ENCODE peak calls at places on chromosomes 16 and 17, in four cellular contexts. P, O, D and J are unnamed samples. For H3K4me1, the result is how much of the 10 kb centered on the place peaks cover.

GRCh38 chr16:65489531-65490023 is 367.7 kb upstream of the CDH11 start:
- DNase-seq in P (no peak), O (peak), D (no peak), J (peak)

GRCh38 chr16:65572156-65572555 is 450.3 kb upstream of the CDH11 start:
- DNase-seq in P (no peak), O (no peak), D (no peak), J (no peak)

GRCh38 chr17:15341385-15341849 is at the start of gene TEKT3:
- DNase-seq in P (no peak), O (peak), D (peak), J (peak)

GRCh38 chr17:50972579-50972978 is 106.4 kb upstream of the TOB1 start:
- DNase-seq in P (no peak), O (peak), D (no peak), J (no peak)

GRCh38 chr17:21814776-21815175 is 122.5 kb downstream of the KCNJ18 start:
- DNase-seq in P (no peak), O (no peak), D (no peak), J (no peak)

GRCh38 chr17:81153340-81153803 is 11.9 kb upstream of the PVALEF start:
- DNase-seq in P (no peak), O (peak), D (no peak), J (no peak)

GRCh38 chr16:89534147-89534788 is 26.1 kb downstream of the SPG7 start:
- DNase-seq in P (peak), O (no peak), D (no peak), J (no peak)

GRCh38 chr16:89913408-89914387 is 5.0 kb upstream of the MC1R start:
- DNase-seq in P (no peak), O (no peak), D (no peak), J (no peak)

GRCh38 chr17:76271669-76272540 is 6.8 kb downstream of the UBALD2 start:
- DNase-seq in P (peak), O (peak), D (no peak), J (peak)

GRCh38 chr16:52191533-52192134 is 355.3 kb downstream of the TOX3 start:
- DNase-seq in P (peak), O (peak), D (peak), J (peak)

GRCh38 chr17:614637-615546 is 99.7 kb downstream of the VPS53 start:
- DNase-seq in P (no peak), O (no peak), D (no peak), J (no peak)

GRCh38 chr16:69495821-69496220 is 69.9 kb upstream of the NFAT5 start:
- DNase-seq in P (no peak), O (peak), D (no peak), J (no peak)

GRCh38 chr17:50963139-50963538 is 97.0 kb upstream of the TOB1 start:
- DNase-seq in P (no peak), O (no peak), D (no peak), J (no peak)

GRCh38 chr16:72788269-72788809 is 259.6 kb downstream of the ZFHX3 start:
- DNase-seq in P (no peak), O (no peak), D (no peak), J (no peak)

GRCh38 chr17:4949321-4950074 is 1.2 kb upstream of the PFN1 start:
- DNase-seq in P (peak), O (peak), D (peak), J (peak)

GRCh38 chr17:79045830-79046500 is 22.0 kb downstream of the C1QTNF1 start:
- DNase-seq in P (peak), O (peak), D (peak), J (peak)

GRCh38 chr17:12947047-12947446 is 70.8 kb downstream of the ELAC2 start:
- DNase-seq in P (no peak), O (no peak), D (no peak), J (no peak)

GRCh38 chr17:34117332-34117731 is 137.8 kb upstream of the CCL2 start:
- DNase-seq in P (no peak), O (no peak), D (no peak), J (peak)

GRCh38 chr17:3959295-3959899 is 4.8 kb downstream of the ATP2A3 start:
- DNase-seq in P (no peak), O (no peak), D (no peak), J (peak)

GRCh38 chr16:27334874-27335273 is 21.1 kb downstream of the IL4R start:
- DNase-seq in P (no peak), O (no peak), D (no peak), J (no peak)

GRCh38 chr17:12395733-12396354 is 269.8 kb upstream of the MYOCD start:
- DNase-seq in P (peak), O (peak), D (no peak), J (peak)

GRCh38 chr17:43917348-43918025 is 10.2 kb upstream of the MPP2 start:
- DNase-seq in P (no peak), O (no peak), D (no peak), J (peak)

GRCh38 chr17:3944485-3945388 is 19.5 kb downstream of the ATP2A3 start:
- DNase-seq in P (peak), O (peak), D (peak), J (peak)

GRCh38 chr16:1723450-1724147 is 17.6 kb downstream of the MAPK8IP3 start:
- DNase-seq in P (peak), O (peak), D (no peak), J (peak)

GRCh38 chr17:72654746-72655145 is 437.7 kb downstream of the SLC39A11 start:
- DNase-seq in P (no peak), O (no peak), D (no peak), J (no peak)

GRCh38 chr17:7833011-7833794 is 814 bp upstream of the KDM6B start:
- DNase-seq in P (no peak), O (no peak), D (peak), J (no peak)

GRCh38 chr17:34902761-34903325 is 58.4 kb downstream of the CCT6B start:
- DNase-seq in P (no peak), O (peak), D (no peak), J (no peak)

GRCh38 chr17:79832211-79833109 is 6.8 kb downstream of the CBX4 start:
- DNase-seq in P (no peak), O (peak), D (no peak), J (peak)

GRCh38 chr17:61565213-61565612 is 25.8 kb downstream of the NACA2 start:
- DNase-seq in P (no peak), O (no peak), D (no peak), J (no peak)

GRCh38 chr17:50361561-50362480 is 11.2 kb downstream of the MRPL27 start:
- DNase-seq in P (peak), O (peak), D (no peak), J (peak)

GRCh38 chr17:37759014-37759637 is 14.3 kb upstream of the HNF1B start:
- DNase-seq in P (no peak), O (no peak), D (no peak), J (no peak)

GRCh38 chr17:12391468-12391867 is 274.2 kb upstream of the MYOCD start:
- DNase-seq in P (no peak), O (no peak), D (no peak), J (no peak)

GRCh38 chr16:34803683-34804416 is 1344.4 kb downstream of the TP53TG3F start:
- DNase-seq in P (no peak), O (peak), D (no peak), J (no peak)

GRCh38 chr16:88628512-88628974 is 9.8 kb upstream of the IL17C start:
- DNase-seq in P (peak), O (peak), D (no peak), J (peak)

GRCh38 chr17:61399131-61400057 is at the start of gene TBX2:
- DNase-seq in P (no peak), O (peak), D (peak), J (peak)

DNA sequence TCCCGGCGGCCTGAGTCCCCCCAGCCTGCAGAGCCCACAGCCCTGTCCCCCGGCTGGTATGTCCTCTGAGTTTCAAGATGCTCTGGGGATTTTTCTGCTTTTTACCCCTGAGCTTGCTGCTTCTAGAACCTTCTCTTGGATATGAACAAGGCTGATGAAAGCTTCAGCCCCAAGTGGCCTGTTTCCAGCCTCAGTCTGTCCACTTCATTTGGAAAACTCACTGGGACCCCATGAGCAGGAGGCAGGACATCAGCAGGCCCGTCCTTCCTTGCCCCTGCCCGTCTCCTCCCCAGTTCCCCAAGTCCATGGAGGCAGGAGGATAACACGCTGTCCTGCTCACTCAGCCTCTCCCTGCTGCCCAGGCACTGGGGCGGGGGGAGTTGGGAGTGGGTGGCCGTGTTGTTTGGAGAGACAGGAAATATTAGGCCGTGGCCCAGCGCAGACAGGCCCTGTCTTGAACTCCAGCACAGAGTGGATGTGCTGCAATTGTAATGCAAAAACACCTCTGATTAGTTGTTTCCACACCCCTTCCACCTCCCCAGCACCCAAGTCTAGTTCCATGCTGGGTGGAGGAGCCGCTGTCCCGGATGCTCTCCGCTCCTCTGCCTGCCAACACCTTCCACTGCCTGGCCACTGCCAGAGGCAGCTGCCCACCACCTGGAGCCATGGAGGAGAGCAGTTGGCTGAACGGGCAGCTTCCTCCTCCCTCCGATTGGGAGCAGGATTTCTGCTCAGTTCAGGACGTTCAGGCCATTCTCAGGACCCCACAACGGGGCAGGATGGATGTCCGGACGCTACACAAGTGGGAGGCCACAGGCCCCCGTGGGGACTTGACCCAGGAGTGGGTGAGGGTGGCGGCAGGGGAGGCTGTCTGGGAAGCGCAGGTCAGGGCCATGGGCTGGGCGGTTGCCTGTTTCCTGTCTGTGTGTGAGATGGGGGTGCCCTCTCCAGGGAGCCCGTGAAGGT is 216.9 kb upstream of the GSE1 start:
- DNase-seq in P (no peak), O (peak), D (no peak), J (peak)
- H3K4me1 ChIP-seq in P (under half), O (half or more), D (under half), J (under half)

GRCh38 chr17:32875230-32875903 is 1.6 kb downstream of the MYO1D start:
- DNase-seq in P (no peak), O (no peak), D (no peak), J (no peak)
- H3K27ac ChIP-seq in P (no peak), O (no peak), D (peak), J (no peak)

DNA sequence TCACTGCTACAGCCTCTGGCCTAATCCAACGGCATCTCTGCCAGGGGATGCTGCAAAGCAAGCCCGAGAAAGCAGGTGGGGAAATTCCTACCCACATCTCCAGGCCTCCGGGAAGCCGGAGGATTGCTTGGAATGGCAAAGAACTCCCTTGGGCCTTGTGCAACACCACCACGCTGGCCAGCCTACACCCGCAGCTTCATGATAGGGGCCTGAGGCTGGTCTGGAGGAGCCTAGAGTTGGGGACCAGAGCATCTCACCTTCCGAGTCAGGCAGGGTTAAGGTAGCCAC is 20.3 kb downstream of the GGA3 start:
- DNase-seq in P (no peak), O (no peak), D (no peak), J (no peak)
- H3K4me1 ChIP-seq in P (half or more), O (under half), D (under half), J (under half)

DNA sequence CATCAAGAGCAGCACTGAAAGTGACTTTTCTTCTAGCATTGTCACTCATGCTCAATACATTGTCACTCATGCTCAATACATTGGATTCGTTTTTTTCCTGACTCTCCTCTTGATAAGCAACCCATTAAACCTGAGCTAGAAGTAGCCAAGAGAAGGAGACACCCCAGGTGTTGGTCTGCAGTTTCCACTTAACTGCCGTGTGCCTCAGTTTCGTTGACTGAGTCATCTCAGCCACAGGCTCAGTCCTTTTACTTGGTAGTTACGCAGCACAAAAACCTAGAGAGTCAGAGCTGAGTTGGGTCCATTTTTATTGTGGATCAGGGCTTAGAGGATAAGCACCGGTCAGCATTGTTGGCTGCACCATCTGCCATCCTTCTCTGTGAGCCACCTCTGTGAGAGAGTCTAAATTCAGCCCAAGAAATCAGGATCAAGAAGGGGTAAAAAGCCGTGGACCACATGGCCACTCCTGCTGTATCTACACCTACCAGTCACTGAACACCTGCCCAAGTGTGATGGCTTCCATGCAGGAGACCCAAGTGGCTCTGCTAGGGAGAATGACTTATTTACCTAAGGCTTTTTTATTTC is 11.3 kb downstream of the GINS2 start:
- DNase-seq in P (no peak), O (no peak), D (no peak), J (no peak)
- H3K27ac ChIP-seq in P (no peak), O (peak), D (no peak), J (no peak)

GRCh38 chr16:81449241-81449640 is 4.6 kb downstream of the CMIP start:
- DNase-seq in P (no peak), O (no peak), D (no peak), J (no peak)
- H3K4me1 ChIP-seq in P (half or more), O (half or more), D (under half), J (under half)

DNA sequence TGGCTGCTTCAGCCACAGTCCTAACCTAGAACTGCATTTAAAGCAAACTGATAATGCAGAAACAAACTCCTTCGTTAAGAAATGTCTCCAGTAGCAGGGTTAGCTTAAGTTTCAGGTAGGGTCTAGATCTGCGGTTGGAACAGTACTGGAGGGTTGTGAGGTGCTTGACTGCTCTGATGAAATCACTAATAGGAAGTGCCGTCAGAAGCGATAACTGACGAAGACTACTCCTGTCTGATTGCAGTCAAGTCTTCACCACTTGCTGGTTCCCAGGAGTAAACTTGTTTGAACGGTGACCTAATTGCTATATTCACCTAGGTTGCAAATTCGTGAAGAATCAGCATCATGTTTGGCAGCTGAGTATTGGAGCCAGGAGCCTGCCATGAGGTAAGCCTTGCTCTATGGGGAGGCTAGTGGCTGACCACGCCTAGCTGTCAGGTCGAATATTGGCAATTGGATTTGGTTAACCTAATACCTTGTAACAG is 24.5 kb downstream of the TRPV2 start:
- DNase-seq in P (peak), O (no peak), D (no peak), J (no peak)
- H3K27ac ChIP-seq in P (peak), O (peak), D (peak), J (no peak)